ENCODE peak calls at places on chromosomes 4 and X, in four cellular contexts. W is stimulated activated CD4-positive, alpha-beta T cell treated with anti-CD3 and anti-CD28 coated beads, Interleukin-4, amount 100 ng/mL, for 1 hour; B is fibroblast of the aortic adventitia; D is esophagus muscularis mucosa. G is an unnamed sample.

GRCh38 chr4:181281451-181281850 is 961.8 kb upstream of the TENM3 start:
- DNase-seq in W (no peak), D (no peak), B (no peak), G (peak; percentile 8)

GRCh38 chrX:151722241-151722846 is 6.5 kb downstream of the FATE1 start:
- DNase-seq in B (peak; percentile 31), W (no peak), D (no peak), G (no peak)

GRCh38 chr4:86918539-86919072 is 16.2 kb upstream of the AFF1 start:
- DNase-seq in W (no peak), B (peak; percentile 60), D (no peak), G (no peak)

GRCh38 chr4:105025263-105026017 is 121.2 kb upstream of the TET2 start:
- DNase-seq in B (no peak), D (no peak), W (no peak), G (no peak)

GRCh38 chrX:135518161-135518560 is 2.3 kb upstream of the INTS6L start:
- DNase-seq in D (no peak), W (no peak), B (no peak), G (peak; percentile 62)

GRCh38 chrX:38311743-38312142 is 15.6 kb downstream of the RPGR start:
- DNase-seq in D (no peak), B (no peak), W (no peak), G (no peak)

GRCh38 chr4:120940547-120940946 is 18.0 kb upstream of the PRDM5 start:
- DNase-seq in D (no peak), W (no peak), B (no peak), G (no peak)

GRCh38 chr4:41009411-41009810 is 204.9 kb downstream of the APBB2 start:
- DNase-seq in W (no peak), B (peak; percentile 75), D (no peak), G (no peak)

GRCh38 chr4:65461781-65462180 is 208.5 kb downstream of the EPHA5 start:
- DNase-seq in B (no peak), D (no peak), W (no peak), G (no peak)

GRCh38 chrX:54306379-54306778 is 51.5 kb downstream of the WNK3 start:
- DNase-seq in D (no peak), W (no peak), B (no peak), G (no peak)

GRCh38 chr4:129994715-129995114 is 898.8 kb downstream of the C4orf33 start:
- DNase-seq in D (no peak), W (no peak), B (no peak), G (no peak)

GRCh38 chrX:69389221-69389620 is 114.9 kb upstream of the NALF2 start:
- DNase-seq in D (no peak), B (no peak), W (no peak), G (no peak)

GRCh38 chr4:79575709-79576479 is 167.9 kb upstream of the GK2 start:
- DNase-seq in W (no peak), D (no peak), B (peak; percentile 24), G (no peak)

GRCh38 chr4:95386410-95386809 is 162.4 kb downstream of the UNC5C start:
- DNase-seq in B (no peak), D (no peak), W (no peak), G (no peak)

GRCh38 chr4:113423631-113424030 is 337.9 kb downstream of the CAMK2D start:
- DNase-seq in D (no peak), W (no peak), B (no peak), G (no peak)

GRCh38 chrX:41516995-41517660 is 70.0 kb downstream of the NYX start:
- DNase-seq in B (no peak), D (no peak), W (no peak), G (peak; percentile 6)

GRCh38 chr4:90184560-90184959 is 57.4 kb downstream of the CCSER1 start:
- DNase-seq in W (no peak), D (no peak), B (no peak), G (no peak)

GRCh38 chr4:8893227-8893623 is 21.6 kb upstream of the HMX1 start:
- DNase-seq in B (no peak), W (no peak), D (no peak), G (no peak)

G was measured in cerebellar cortex.